ENCODE peak calls at places on chromosome 1, in five cellular contexts. One of them, this sample, is unnamed.

GRCh38 chr1:9073148-9073547 is 3.7 kb upstream of the SLC2A5 start:
- DNase-seq in A549: no peak
- DNase-seq in NCI-H1092: no peak
- DNase-seq in RCC 7860: no peak
- DNase-seq in heart left ventricle: no peak
- DNase-seq in this sample: no peak

GRCh38 chr1:36953061-36953460 is 81.3 kb downstream of the GRIK3 start:
- DNase-seq in RCC 7860: no peak
- DNase-seq in heart left ventricle: no peak
- DNase-seq in A549: no peak
- DNase-seq in NCI-H1092: no peak
- DNase-seq in this sample: no peak

GRCh38 chr1:91731815-91732214 is 154.1 kb downstream of the TGFBR3 start:
- DNase-seq in heart left ventricle: no peak
- DNase-seq in A549: no peak
- DNase-seq in RCC 7860: peak; percentile 56
- DNase-seq in NCI-H1092: no peak
- DNase-seq in this sample: peak; percentile 33

GRCh38 chr1:234971586-234972297 is 156.9 kb downstream of the TOMM20 start:
- DNase-seq in NCI-H1092: no peak
- DNase-seq in RCC 7860: no peak
- DNase-seq in heart left ventricle: no peak
- DNase-seq in A549: no peak
- DNase-seq in this sample: no peak

GRCh38 chr1:200530551-200531261 is 89.8 kb downstream of the KIF14 start:
- DNase-seq in NCI-H1092: no peak
- DNase-seq in RCC 7860: no peak
- DNase-seq in A549: no peak
- DNase-seq in heart left ventricle: no peak
- DNase-seq in this sample: peak; percentile 15

GRCh38 chr1:16625497-16626408 is 12.4 kb upstream of the NBPF1 start:
- DNase-seq in RCC 7860: no peak
- DNase-seq in NCI-H1092: no peak
- DNase-seq in heart left ventricle: peak; percentile 24
- DNase-seq in A549: no peak
- DNase-seq in this sample: no peak

GRCh38 chr1:52426391-52426790 is 22.0 kb downstream of the PRPF38A start:
- DNase-seq in RCC 7860: no peak
- DNase-seq in NCI-H1092: no peak
- DNase-seq in A549: no peak
- DNase-seq in heart left ventricle: no peak
- DNase-seq in this sample: no peak

GRCh38 chr1:50976890-50977574 is 7.0 kb downstream of the CDKN2C start:
- DNase-seq in A549: no peak
- DNase-seq in RCC 7860: peak; percentile 69
- DNase-seq in NCI-H1092: peak; percentile 68
- DNase-seq in heart left ventricle: peak; percentile 44
- DNase-seq in this sample: peak; percentile 33

GRCh38 chr1:3501856-3502665 is 47.6 kb downstream of the ARHGEF16 start:
- DNase-seq in RCC 7860: no peak
- DNase-seq in A549: peak; percentile 21
- DNase-seq in NCI-H1092: no peak
- DNase-seq in heart left ventricle: peak; percentile 81
- DNase-seq in this sample: no peak

GRCh38 chr1:11059166-11059989 is 440 bp downstream of the SRM start:
- DNase-seq in RCC 7860: no peak
- DNase-seq in A549: no peak
- DNase-seq in heart left ventricle: no peak
- DNase-seq in NCI-H1092: peak; percentile 31
- DNase-seq in this sample: no peak